ENCODE peak calls at places on chromosome 6, in eight cellular contexts. One of them, this sample, is unnamed. For H3K27me3, the result is how much of the 10 kb centered on the place peaks cover.

GRCh38 chr6:158257781-158258180 is 54.5 kb upstream of the TULP4 start:
- DNase-seq in PC-3: no peak
- DNase-seq in SK-N-SH: no peak
- DNase-seq in stomach: no peak
- DNase-seq in bronchial epithelial cell: no peak
- DNase-seq in CD8-positive, alpha-beta T cell: no peak
- DNase-seq in keratinocyte: no peak
- DNase-seq in Peyer's patch: no peak
- DNase-seq in this sample: no peak

GRCh38 chr6:35258858-35259193 is 709 bp upstream of the ZNF76 start:
- DNase-seq in PC-3: no peak
- DNase-seq in SK-N-SH: peak
- DNase-seq in stomach: peak
- DNase-seq in bronchial epithelial cell: peak
- DNase-seq in CD8-positive, alpha-beta T cell: peak
- DNase-seq in keratinocyte: no peak
- DNase-seq in Peyer's patch: peak
- DNase-seq in this sample: no peak

GRCh38 chr6:117976030-117976651 is 69.1 kb downstream of the SLC35F1 start:
- DNase-seq in PC-3: peak
- DNase-seq in SK-N-SH: peak
- DNase-seq in stomach: no peak
- DNase-seq in bronchial epithelial cell: peak
- DNase-seq in CD8-positive, alpha-beta T cell: no peak
- DNase-seq in keratinocyte: no peak
- DNase-seq in Peyer's patch: no peak
- DNase-seq in this sample: peak

GRCh38 chr6:147506704-147507114 is 1.8 kb upstream of the SAMD5 start:
- DNase-seq in PC-3: peak
- DNase-seq in SK-N-SH: peak
- DNase-seq in stomach: peak
- DNase-seq in bronchial epithelial cell: peak
- DNase-seq in CD8-positive, alpha-beta T cell: no peak
- DNase-seq in keratinocyte: no peak
- DNase-seq in Peyer's patch: no peak
- DNase-seq in this sample: peak

GRCh38 chr6:116595247-116595646 is 21.0 kb upstream of the RSPH4A start:
- DNase-seq in PC-3: no peak
- DNase-seq in SK-N-SH: no peak
- DNase-seq in stomach: no peak
- DNase-seq in bronchial epithelial cell: no peak
- DNase-seq in CD8-positive, alpha-beta T cell: no peak
- DNase-seq in keratinocyte: no peak
- DNase-seq in Peyer's patch: no peak
- DNase-seq in this sample: no peak

GRCh38 chr6:154086510-154086909 is 47.5 kb downstream of the OPRM1 start:
- DNase-seq in PC-3: no peak
- DNase-seq in SK-N-SH: no peak
- DNase-seq in stomach: no peak
- DNase-seq in bronchial epithelial cell: peak
- DNase-seq in CD8-positive, alpha-beta T cell: no peak
- DNase-seq in keratinocyte: no peak
- DNase-seq in Peyer's patch: no peak
- DNase-seq in this sample: no peak

GRCh38 chr6:119791746-119792145 is 442.2 kb upstream of the MAN1A1 start:
- DNase-seq in PC-3: peak
- DNase-seq in SK-N-SH: no peak
- DNase-seq in stomach: no peak
- DNase-seq in bronchial epithelial cell: peak
- DNase-seq in CD8-positive, alpha-beta T cell: no peak
- DNase-seq in keratinocyte: no peak
- DNase-seq in Peyer's patch: no peak
- DNase-seq in this sample: no peak

GRCh38 chr6:43867246-43867645 is 97.2 kb downstream of the VEGFA start:
- DNase-seq in PC-3: no peak
- DNase-seq in SK-N-SH: no peak
- DNase-seq in stomach: no peak
- DNase-seq in bronchial epithelial cell: no peak
- DNase-seq in CD8-positive, alpha-beta T cell: no peak
- DNase-seq in keratinocyte: no peak
- DNase-seq in Peyer's patch: no peak
- DNase-seq in this sample: no peak

GRCh38 chr6:75590370-75590769 is 11.3 kb upstream of the SENP6 start:
- DNase-seq in PC-3: no peak
- DNase-seq in SK-N-SH: no peak
- DNase-seq in stomach: no peak
- DNase-seq in bronchial epithelial cell: no peak
- DNase-seq in CD8-positive, alpha-beta T cell: no peak
- DNase-seq in keratinocyte: no peak
- DNase-seq in Peyer's patch: no peak
- DNase-seq in this sample: no peak

GRCh38 chr6:26053929-26054658 is 33.1 kb upstream of the HFE start:
- DNase-seq in PC-3: peak
- DNase-seq in SK-N-SH: no peak
- DNase-seq in stomach: no peak
- DNase-seq in bronchial epithelial cell: peak
- DNase-seq in CD8-positive, alpha-beta T cell: no peak
- DNase-seq in keratinocyte: no peak
- DNase-seq in Peyer's patch: no peak
- DNase-seq in this sample: no peak

GRCh38 chr6:39322306-39322850 is at the start of gene KCNK16:
- DNase-seq in PC-3: no peak
- DNase-seq in SK-N-SH: no peak
- DNase-seq in stomach: no peak
- DNase-seq in bronchial epithelial cell: no peak
- DNase-seq in CD8-positive, alpha-beta T cell: no peak
- DNase-seq in keratinocyte: no peak
- DNase-seq in Peyer's patch: no peak
- DNase-seq in this sample: no peak

GRCh38 chr6:64217721-64218603 is 582.4 kb downstream of the PHF3 start:
- DNase-seq in PC-3: peak
- DNase-seq in SK-N-SH: no peak
- DNase-seq in stomach: no peak
- DNase-seq in bronchial epithelial cell: peak
- DNase-seq in CD8-positive, alpha-beta T cell: no peak
- DNase-seq in keratinocyte: no peak
- DNase-seq in Peyer's patch: no peak
- DNase-seq in this sample: no peak

GRCh38 chr6:11459002-11459658 is 78.4 kb upstream of the TMEM170B start:
- DNase-seq in PC-3: no peak
- DNase-seq in SK-N-SH: no peak
- DNase-seq in stomach: no peak
- DNase-seq in bronchial epithelial cell: no peak
- DNase-seq in CD8-positive, alpha-beta T cell: no peak
- DNase-seq in keratinocyte: no peak
- DNase-seq in Peyer's patch: peak
- DNase-seq in this sample: no peak

GRCh38 chr6:52632011-52632410 is 38.9 kb upstream of the TMEM14A start:
- DNase-seq in PC-3: no peak
- DNase-seq in SK-N-SH: no peak
- DNase-seq in stomach: no peak
- DNase-seq in bronchial epithelial cell: no peak
- DNase-seq in CD8-positive, alpha-beta T cell: no peak
- DNase-seq in keratinocyte: no peak
- DNase-seq in Peyer's patch: no peak
- DNase-seq in this sample: no peak

GRCh38 chr6:6002005-6002808 is 4.5 kb downstream of the NRN1 start:
- DNase-seq in PC-3: no peak
- DNase-seq in SK-N-SH: no peak
- DNase-seq in stomach: no peak
- DNase-seq in bronchial epithelial cell: no peak
- DNase-seq in CD8-positive, alpha-beta T cell: no peak
- DNase-seq in keratinocyte: no peak
- DNase-seq in Peyer's patch: no peak
- DNase-seq in this sample: no peak
- H3K27me3 ChIP-seq in PC-3: under half
- H3K27me3 ChIP-seq in SK-N-SH: half or more
- H3K27me3 ChIP-seq in stomach: half or more
- H3K27me3 ChIP-seq in bronchial epithelial cell: half or more
- H3K27me3 ChIP-seq in CD8-positive, alpha-beta T cell: half or more
- H3K27me3 ChIP-seq in keratinocyte: half or more
- H3K27me3 ChIP-seq in Peyer's patch: under half
- H3K27me3 ChIP-seq in this sample: under half

GRCh38 chr6:137775720-137776119 is 91.3 kb upstream of the TNFAIP3 start:
- DNase-seq in PC-3: no peak
- DNase-seq in SK-N-SH: no peak
- DNase-seq in stomach: no peak
- DNase-seq in bronchial epithelial cell: no peak
- DNase-seq in CD8-positive, alpha-beta T cell: no peak
- DNase-seq in keratinocyte: no peak
- DNase-seq in Peyer's patch: no peak
- DNase-seq in this sample: no peak

GRCh38 chr6:137776256-137776655 is 90.8 kb upstream of the TNFAIP3 start:
- DNase-seq in PC-3: no peak
- DNase-seq in SK-N-SH: no peak
- DNase-seq in stomach: no peak
- DNase-seq in bronchial epithelial cell: no peak
- DNase-seq in CD8-positive, alpha-beta T cell: no peak
- DNase-seq in keratinocyte: no peak
- DNase-seq in Peyer's patch: no peak
- DNase-seq in this sample: no peak

GRCh38 chr6:137775192-137775591 is 91.9 kb upstream of the TNFAIP3 start:
- DNase-seq in PC-3: no peak
- DNase-seq in SK-N-SH: no peak
- DNase-seq in stomach: no peak
- DNase-seq in bronchial epithelial cell: peak
- DNase-seq in CD8-positive, alpha-beta T cell: no peak
- DNase-seq in keratinocyte: no peak
- DNase-seq in Peyer's patch: no peak
- DNase-seq in this sample: no peak

GRCh38 chr6:137777299-137778075 is 89.6 kb upstream of the TNFAIP3 start:
- DNase-seq in PC-3: no peak
- DNase-seq in SK-N-SH: no peak
- DNase-seq in stomach: no peak
- DNase-seq in bronchial epithelial cell: no peak
- DNase-seq in CD8-positive, alpha-beta T cell: no peak
- DNase-seq in keratinocyte: no peak
- DNase-seq in Peyer's patch: no peak
- DNase-seq in this sample: no peak

GRCh38 chr6:137776786-137777185 is 90.3 kb upstream of the TNFAIP3 start:
- DNase-seq in PC-3: peak
- DNase-seq in SK-N-SH: no peak
- DNase-seq in stomach: no peak
- DNase-seq in bronchial epithelial cell: peak
- DNase-seq in CD8-positive, alpha-beta T cell: no peak
- DNase-seq in keratinocyte: no peak
- DNase-seq in Peyer's patch: no peak
- DNase-seq in this sample: no peak
- TF ChIP-seq CTCF in PC-3: no peak
- TF ChIP-seq CTCF in SK-N-SH: no peak
- TF ChIP-seq CTCF in stomach: no peak
- TF ChIP-seq CTCF in bronchial epithelial cell: peak
- TF ChIP-seq CTCF in CD8-positive, alpha-beta T cell: no peak
- TF ChIP-seq CTCF in keratinocyte: no peak
- TF ChIP-seq CTCF in Peyer's patch: no peak
- TF ChIP-seq CTCF in this sample: no peak

GRCh38 chr6:1388927-1389790 is at the start of gene FOXF2:
- DNase-seq in PC-3: no peak
- DNase-seq in SK-N-SH: no peak
- DNase-seq in stomach: no peak
- DNase-seq in bronchial epithelial cell: no peak
- DNase-seq in CD8-positive, alpha-beta T cell: no peak
- DNase-seq in keratinocyte: no peak
- DNase-seq in Peyer's patch: no peak
- DNase-seq in this sample: no peak

GRCh38 chr6:1388081-1388926 is 1.1 kb upstream of the FOXF2 start:
- DNase-seq in PC-3: no peak
- DNase-seq in SK-N-SH: no peak
- DNase-seq in stomach: no peak
- DNase-seq in bronchial epithelial cell: no peak
- DNase-seq in CD8-positive, alpha-beta T cell: no peak
- DNase-seq in keratinocyte: no peak
- DNase-seq in Peyer's patch: no peak
- DNase-seq in this sample: peak

GRCh38 chr6:1390805-1391511 is 1.6 kb downstream of the FOXF2 start:
- DNase-seq in PC-3: no peak
- DNase-seq in SK-N-SH: no peak
- DNase-seq in stomach: no peak
- DNase-seq in bronchial epithelial cell: no peak
- DNase-seq in CD8-positive, alpha-beta T cell: no peak
- DNase-seq in keratinocyte: no peak
- DNase-seq in Peyer's patch: no peak
- DNase-seq in this sample: peak

GRCh38 chr6:1390071-1390804 is 862 bp downstream of the FOXF2 start:
- DNase-seq in PC-3: no peak
- DNase-seq in SK-N-SH: no peak
- DNase-seq in stomach: no peak
- DNase-seq in bronchial epithelial cell: peak
- DNase-seq in CD8-positive, alpha-beta T cell: no peak
- DNase-seq in keratinocyte: no peak
- DNase-seq in Peyer's patch: no peak
- DNase-seq in this sample: peak

DNA sequence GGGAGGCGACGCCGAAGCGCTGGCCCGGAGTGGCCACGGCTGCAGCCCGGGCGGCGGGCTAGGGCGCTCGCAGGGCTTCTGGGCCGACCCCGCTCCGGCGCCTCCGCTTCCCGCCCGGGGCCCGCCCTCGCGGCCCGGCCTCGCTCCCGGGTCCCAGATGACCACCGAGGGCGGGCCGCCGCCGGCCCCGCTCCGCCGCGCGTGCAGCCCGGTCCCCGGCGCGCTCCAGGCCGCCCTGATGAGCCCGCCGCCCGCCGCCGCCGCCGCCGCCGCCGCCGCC is 355 bp downstream of the FOXF2 start:
- DNase-seq in PC-3: no peak
- DNase-seq in SK-N-SH: no peak
- DNase-seq in stomach: no peak
- DNase-seq in bronchial epithelial cell: no peak
- DNase-seq in CD8-positive, alpha-beta T cell: no peak
- DNase-seq in keratinocyte: no peak
- DNase-seq in Peyer's patch: no peak
- DNase-seq in this sample: no peak
- H3K27me3 ChIP-seq in PC-3: half or more
- H3K27me3 ChIP-seq in SK-N-SH: half or more
- H3K27me3 ChIP-seq in stomach: half or more
- H3K27me3 ChIP-seq in bronchial epithelial cell: half or more
- H3K27me3 ChIP-seq in CD8-positive, alpha-beta T cell: under half
- H3K27me3 ChIP-seq in keratinocyte: half or more
- H3K27me3 ChIP-seq in Peyer's patch: under half
- H3K27me3 ChIP-seq in this sample: half or more

DNA sequence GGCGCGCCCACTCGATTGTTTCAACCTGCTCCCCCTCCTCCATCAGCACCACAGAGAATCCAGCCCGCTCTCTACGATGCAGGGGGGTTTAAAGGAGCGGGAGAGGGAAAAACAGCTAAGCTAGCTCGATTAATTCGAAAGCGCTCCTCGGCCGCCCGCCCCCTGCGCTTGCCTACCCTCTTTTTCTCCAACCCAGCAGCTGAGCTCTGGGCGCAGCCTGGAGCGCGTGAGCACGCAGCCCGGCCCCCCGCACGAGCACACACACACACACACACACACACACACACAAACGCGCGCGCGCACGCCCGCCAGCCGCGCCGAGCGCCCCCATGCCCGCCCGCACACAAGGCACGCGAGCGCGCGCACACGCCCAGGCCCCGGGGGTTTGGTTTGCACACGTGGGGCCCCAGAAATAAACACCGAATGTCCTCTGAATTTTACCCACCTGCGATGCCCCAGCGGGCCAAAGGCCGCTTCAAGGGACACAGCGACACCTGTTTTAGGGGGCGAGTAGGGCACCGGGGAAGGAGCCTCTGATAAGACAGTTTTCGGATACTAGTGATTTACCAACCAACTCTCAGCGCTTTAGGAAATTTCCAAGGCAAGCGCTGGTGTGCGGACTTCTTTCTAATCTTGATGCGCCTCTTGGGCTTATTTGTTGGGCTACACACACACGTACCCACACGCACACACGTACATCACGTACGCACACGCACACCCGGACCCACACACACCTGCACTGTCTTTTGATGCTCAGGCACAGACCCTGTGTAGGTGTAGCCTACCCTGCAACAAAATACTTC is 787 bp upstream of the NRN1 start:
- DNase-seq in PC-3: no peak
- DNase-seq in SK-N-SH: peak
- DNase-seq in stomach: no peak
- DNase-seq in bronchial epithelial cell: no peak
- DNase-seq in CD8-positive, alpha-beta T cell: peak
- DNase-seq in keratinocyte: no peak
- DNase-seq in Peyer's patch: no peak
- DNase-seq in this sample: peak
- TF ChIP-seq CTCF in PC-3: no peak
- TF ChIP-seq CTCF in SK-N-SH: peak
- TF ChIP-seq CTCF in stomach: no peak
- TF ChIP-seq CTCF in bronchial epithelial cell: no peak
- TF ChIP-seq CTCF in CD8-positive, alpha-beta T cell: peak
- TF ChIP-seq CTCF in keratinocyte: peak
- TF ChIP-seq CTCF in Peyer's patch: no peak
- TF ChIP-seq CTCF in this sample: peak